ENCODE peak calls at places on chromosome 15, in four cellular contexts. S, Y, I and B are unnamed samples.

GRCh38 chr15:68797157-68797556 is 23.5 kb downstream of the ANP32A start:
- DNase-seq in S (no peak), Y (no peak), I (peak; percentile 45), B (no peak)

GRCh38 chr15:94259121-94259776 is 27.9 kb downstream of the MCTP2 start:
- DNase-seq in S (no peak), Y (no peak), I (peak; percentile 47), B (no peak)

GRCh38 chr15:78365931-78366330 is 25.8 kb downstream of the CRABP1 start:
- DNase-seq in S (no peak), Y (no peak), I (no peak), B (peak; percentile 85)

GRCh38 chr15:100770781-100771584 is 108.6 kb upstream of the ALDH1A3 start:
- DNase-seq in S (no peak), Y (no peak), I (no peak), B (no peak)

GRCh38 chr15:33742807-33743206 is 225.5 kb upstream of the CHRM5 start:
- DNase-seq in S (no peak), Y (no peak), I (no peak), B (no peak)

GRCh38 chr15:68258684-68259083 is 18.9 kb upstream of the FEM1B start:
- DNase-seq in S (no peak), Y (no peak), I (no peak), B (peak; percentile 48)

GRCh38 chr15:76730262-76730661 is 174.9 kb downstream of the SCAPER start:
- DNase-seq in S (no peak), Y (no peak), I (peak; percentile 50), B (no peak)

GRCh38 chr15:67105065-67105951 is 39.9 kb downstream of the SMAD3 start:
- DNase-seq in S (peak; percentile 63), Y (no peak), I (peak; percentile 99), B (no peak)

GRCh38 chr15:23857028-23857641 is 170.0 kb upstream of the NDN start:
- DNase-seq in S (peak; percentile 56), Y (no peak), I (peak; percentile 22), B (no peak)

GRCh38 chr15:45743309-45744041 is 108.6 kb downstream of the SQOR start:
- DNase-seq in S (no peak), Y (no peak), I (no peak), B (no peak)

GRCh38 chr15:33882921-33883320 is 85.4 kb upstream of the CHRM5 start:
- DNase-seq in S (no peak), Y (no peak), I (no peak), B (no peak)

GRCh38 chr15:40558952-40559742 is 5.7 kb downstream of the CCDC32 start:
- DNase-seq in S (no peak), Y (no peak), I (no peak), B (no peak)

GRCh38 chr15:65303687-65304392 is 637 bp upstream of the RNU5B-1 start:
- DNase-seq in S (peak; percentile 81), Y (no peak), I (peak; percentile 43), B (peak; percentile 49)

GRCh38 chr15:84600331-84600686 is 500 bp upstream of the ZSCAN2 start:
- DNase-seq in S (peak; percentile 90), Y (peak; percentile 48), I (peak; percentile 83), B (peak; percentile 91)

DNA sequence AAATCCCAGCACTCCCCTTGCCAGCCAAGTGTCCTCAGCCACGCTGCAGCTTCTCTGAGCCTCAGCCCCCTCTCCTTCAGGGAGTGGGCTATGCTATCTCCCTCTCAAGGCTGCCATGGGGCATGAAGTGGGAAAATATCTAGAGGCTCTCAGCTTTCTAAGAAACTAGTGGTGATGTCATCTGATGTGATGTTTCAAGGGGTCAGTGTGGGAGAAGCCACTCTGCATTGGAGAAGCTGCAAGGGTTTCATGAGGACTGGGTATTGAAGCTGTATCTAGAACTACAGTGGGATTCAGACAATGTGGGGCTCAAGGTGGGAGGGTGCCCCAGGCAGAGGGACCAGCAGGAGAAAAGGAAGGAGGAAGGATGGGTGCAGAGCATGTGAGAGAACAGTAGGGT is 210.2 kb downstream of the TLE3 start:
- DNase-seq in S (no peak), Y (no peak), I (no peak), B (no peak)
- TF ChIP-seq CTCF in S (no peak), Y (no peak), I (no peak), B (no peak)

DNA sequence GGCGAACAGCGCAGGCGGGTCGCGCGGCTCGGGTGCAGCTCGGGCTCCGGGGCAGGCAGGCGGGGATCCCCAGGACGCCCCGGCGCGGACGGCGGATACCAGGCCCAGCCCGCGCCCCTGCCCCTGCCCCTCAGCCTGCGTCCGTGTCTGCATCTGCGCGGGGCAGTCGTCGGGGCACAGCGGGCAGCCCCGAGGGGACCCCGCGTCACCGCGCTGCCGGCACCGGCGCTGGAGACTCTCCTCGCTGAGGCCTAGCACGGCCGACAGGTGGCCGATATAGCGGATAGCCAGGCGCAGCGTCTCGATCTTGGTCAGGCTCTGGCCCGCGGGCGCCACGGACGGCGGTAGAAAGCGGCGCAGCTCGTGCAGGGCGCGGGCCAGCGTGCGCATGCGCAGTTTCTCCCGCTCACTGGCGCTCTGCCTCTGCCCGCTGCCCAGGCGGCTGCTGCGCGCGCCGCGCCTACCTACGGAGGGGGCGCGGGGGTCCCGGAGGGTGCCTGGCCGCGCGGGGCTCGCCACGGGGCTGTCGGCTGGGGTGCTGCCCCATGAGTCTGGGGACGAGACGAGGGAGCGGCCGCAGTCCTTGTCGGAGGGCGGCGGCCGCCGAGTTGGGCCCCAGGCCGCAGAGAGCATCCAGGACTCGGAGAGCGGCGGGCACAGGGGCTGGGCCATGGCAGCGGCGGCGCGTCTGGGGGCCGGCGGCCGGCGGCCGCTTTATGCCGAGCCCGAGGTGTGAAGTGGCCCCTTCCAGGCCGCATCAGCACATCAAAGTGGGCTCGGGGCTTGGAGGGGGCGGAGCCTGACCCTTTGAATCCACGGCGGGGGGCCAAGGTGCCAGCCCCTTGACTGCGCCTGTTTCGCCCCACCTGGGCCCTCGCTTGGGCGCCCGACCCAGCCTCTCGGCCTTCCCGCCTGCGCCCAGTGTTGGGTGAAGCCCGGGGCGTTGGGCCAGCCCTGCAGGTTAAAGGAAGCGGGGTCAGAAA is at the start of gene MESP1:
- DNase-seq in S (peak; percentile 94), Y (peak; percentile 24), I (peak; percentile 87), B (peak; percentile 97)
- TF ChIP-seq POLR2A in S (peak; percentile 83), Y (no peak), I (no peak), B (no peak)

GRCh38 chr15:60128710-60129109 is 124.6 kb downstream of the FOXB1 start:
- DNase-seq in S (no peak), Y (no peak), I (no peak), B (no peak)
- H3K4me3 ChIP-seq in S (no peak overlapping the region), Y (no peak overlapping the region), I (no peak overlapping the region), B (no peak overlapping the region)

GRCh38 chr15:39174332-39174731 is 406.5 kb upstream of the THBS1 start:
- DNase-seq in S (no peak), Y (no peak), I (no peak), B (no peak)

GRCh38 chr15:39172380-39173281 is 408.2 kb upstream of the THBS1 start:
- DNase-seq in S (peak; percentile 19), Y (no peak), I (peak; percentile 79), B (no peak)

GRCh38 chr15:39173426-39173825 is 407.5 kb upstream of the THBS1 start:
- DNase-seq in S (no peak), Y (no peak), I (no peak), B (no peak)

GRCh38 chr15:39167114-39168058 is 413.5 kb upstream of the THBS1 start:
- DNase-seq in S (no peak), Y (no peak), I (no peak), B (no peak)

DNA sequence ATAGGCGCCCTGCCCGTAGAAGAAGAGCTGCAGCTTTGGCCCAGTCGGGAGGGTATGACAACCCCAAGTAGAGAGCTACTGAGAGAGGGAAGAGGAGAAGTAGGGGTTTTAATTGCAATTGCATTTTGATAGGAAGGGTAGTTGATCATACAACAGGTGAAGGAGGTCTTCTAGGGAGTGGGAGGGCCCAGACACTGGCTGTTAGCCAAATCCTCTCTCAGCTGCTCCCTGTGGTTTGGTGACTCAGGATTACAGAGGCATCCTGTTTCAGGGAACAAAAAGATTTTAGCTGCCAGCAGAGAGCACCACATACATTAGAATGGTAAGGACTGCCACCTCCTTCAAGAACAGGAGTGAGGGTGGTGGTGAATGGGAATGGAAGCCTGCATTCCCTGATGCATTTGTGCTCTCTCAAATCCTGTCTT is 408.9 kb upstream of the THBS1 start:
- DNase-seq in S (peak; percentile 54), Y (no peak), I (peak; percentile 99), B (peak; percentile 50)
- TF ChIP-seq CTCF in S (peak; percentile 63), Y (peak; percentile 63), I (peak; percentile 86), B (no peak)

GRCh38 chr15:99502182-99502581 is 63.6 kb upstream of the MEF2A start:
- DNase-seq in S (no peak), Y (no peak), I (no peak), B (peak; percentile 8)
- TF ChIP-seq POLR2A in S (no peak), Y (no peak), I (no peak), B (no peak)

DNA sequence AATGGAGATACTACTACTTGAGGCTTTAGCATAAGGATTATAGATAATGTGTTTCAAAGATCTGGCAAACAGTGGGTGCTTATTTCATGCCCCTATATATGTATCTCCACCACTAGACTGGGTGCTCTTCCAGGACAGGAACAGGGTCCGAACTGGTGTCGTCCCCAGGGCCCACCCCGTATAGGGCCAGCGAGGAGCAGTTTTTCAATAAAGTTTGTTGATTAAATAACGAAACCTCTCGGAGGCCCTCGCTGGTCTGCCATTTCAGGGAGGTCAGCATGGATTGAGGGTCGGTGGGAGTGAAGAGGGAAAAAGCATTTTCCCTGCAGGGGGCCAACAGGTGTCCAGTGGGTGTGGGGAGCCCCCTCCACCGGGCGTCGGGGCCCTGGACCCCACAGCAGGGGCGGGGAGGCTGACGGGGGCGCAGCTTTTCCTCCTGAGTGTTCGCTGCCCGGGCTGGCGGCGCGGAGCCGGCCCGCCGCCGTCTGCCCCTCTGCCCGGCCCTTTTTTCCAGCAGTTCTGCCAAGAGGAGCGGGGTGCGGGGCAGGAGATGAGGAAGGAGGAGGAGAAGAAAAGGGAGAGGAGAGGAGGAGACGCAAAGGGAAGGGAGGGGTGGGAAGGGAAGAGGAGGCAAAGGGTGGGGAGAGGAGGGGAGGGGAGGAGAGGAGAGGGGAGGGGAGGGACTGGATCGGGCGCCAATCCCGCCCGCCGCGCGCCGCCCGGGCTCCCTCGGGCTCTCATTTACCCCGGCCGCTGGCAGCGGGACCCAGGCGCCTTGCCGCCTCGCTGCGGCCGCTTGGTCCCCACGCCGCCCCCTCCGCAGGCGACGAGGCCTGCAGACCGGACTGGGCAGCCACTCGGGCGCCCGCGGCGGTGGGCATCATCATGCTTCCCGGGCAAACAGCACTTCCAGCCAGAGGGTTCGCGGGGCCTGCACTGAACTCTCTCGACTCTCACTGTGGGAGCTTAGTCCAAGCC is 66.3 kb downstream of the ISG20 start:
- DNase-seq in S (no peak), Y (no peak), I (no peak), B (peak; percentile 87)
- H3K4me3 ChIP-seq in S (no peak overlapping the region), Y (peak overlapping the region; percentile 65), I (peak overlapping the region; percentile 37), B (peak overlapping the region; percentile 7)

DNA sequence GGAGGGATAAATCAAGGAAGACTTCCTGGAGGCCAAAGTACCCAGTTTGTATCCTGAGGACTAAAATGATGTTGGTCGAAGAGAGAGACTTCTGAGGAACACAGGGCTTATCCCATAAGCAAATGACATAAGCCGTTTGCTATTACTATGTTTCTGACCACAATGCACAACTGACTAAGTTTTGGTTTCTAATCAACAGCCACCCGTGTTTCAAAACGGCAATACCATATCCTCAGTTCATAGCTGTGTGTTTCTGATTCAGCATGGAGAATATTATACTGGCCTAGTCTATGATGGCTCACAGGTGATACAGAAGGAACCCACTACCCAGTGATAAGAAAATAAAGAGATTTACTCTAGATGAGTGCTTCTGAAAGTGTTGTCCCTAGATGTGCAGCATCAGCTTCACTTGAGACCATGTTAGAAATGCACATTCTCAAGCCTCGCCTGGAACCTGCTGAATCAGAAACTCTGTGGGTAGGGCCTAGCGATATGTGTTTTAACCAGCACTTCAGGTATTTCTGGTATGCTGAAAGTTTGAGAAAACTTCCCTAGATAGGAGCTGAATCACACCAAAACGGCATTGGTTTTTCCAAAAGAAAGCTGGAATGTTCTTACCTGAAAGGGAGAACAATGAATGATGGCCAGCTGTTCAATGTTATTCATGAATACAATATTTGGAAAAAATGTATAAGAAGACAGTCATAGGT is 639.7 kb upstream of the NR2F2 start:
- DNase-seq in S (no peak), Y (no peak), I (no peak), B (no peak)
- TF ChIP-seq CTCF in S (no peak), Y (no peak), I (no peak), B (no peak)

GRCh38 chr15:74423443-74424257 is 10.1 kb downstream of the SEMA7A start:
- DNase-seq in S (no peak), Y (no peak), I (no peak), B (no peak)
- TF ChIP-seq POLR2A in S (no peak), Y (no peak), I (no peak), B (no peak)